ENCODE peak calls at places on chromosomes 6 and 20, in six cellular contexts. S, Q, X, J, Z and B are unnamed samples. For H3K36me3, the result is how much of the 10 kb centered on the place peaks cover.

GRCh38 chr20:38924718-38925117 is 1.5 kb upstream of the FAM83D start:
- DNase-seq in S (no peak), Q (no peak), X (no peak), J (no peak), Z (no peak), B (no peak)

GRCh38 chr6:129236110-129236509 is 353.2 kb downstream of the LAMA2 start:
- DNase-seq in S (no peak), Q (no peak), X (no peak), J (no peak), Z (no peak), B (no peak)

GRCh38 chr6:157272866-157273755 is 50.2 kb downstream of the TMEM242 start:
- DNase-seq in S (no peak), Q (peak), X (no peak), J (no peak), Z (peak), B (no peak)

GRCh38 chr6:135179920-135180457 is 1.1 kb upstream of the MYB start:
- DNase-seq in S (no peak), Q (peak), X (no peak), J (peak), Z (peak), B (no peak)

GRCh38 chr20:23622839-23623343 is 14.9 kb downstream of the CST3 start:
- DNase-seq in S (peak), Q (no peak), X (peak), J (peak), Z (no peak), B (no peak)

GRCh38 chr6:41338654-41339053 is 3.2 kb downstream of the NCR2 start:
- DNase-seq in S (no peak), Q (no peak), X (no peak), J (no peak), Z (no peak), B (no peak)

GRCh38 chr6:26224940-26225847 is 138.0 kb downstream of the HFE start:
- DNase-seq in S (no peak), Q (peak), X (no peak), J (peak), Z (no peak), B (no peak)

GRCh38 chr6:44291841-44292240 is 21.3 kb downstream of the AARS2 start:
- DNase-seq in S (no peak), Q (no peak), X (peak), J (no peak), Z (no peak), B (no peak)

GRCh38 chr6:100479180-100480035 is 14.7 kb upstream of the SIM1 start:
- DNase-seq in S (no peak), Q (no peak), X (no peak), J (peak), Z (no peak), B (no peak)

GRCh38 chr6:38715016-38715809 is at the start of gene DNAH8:
- DNase-seq in S (no peak), Q (no peak), X (no peak), J (no peak), Z (no peak), B (no peak)

DNA sequence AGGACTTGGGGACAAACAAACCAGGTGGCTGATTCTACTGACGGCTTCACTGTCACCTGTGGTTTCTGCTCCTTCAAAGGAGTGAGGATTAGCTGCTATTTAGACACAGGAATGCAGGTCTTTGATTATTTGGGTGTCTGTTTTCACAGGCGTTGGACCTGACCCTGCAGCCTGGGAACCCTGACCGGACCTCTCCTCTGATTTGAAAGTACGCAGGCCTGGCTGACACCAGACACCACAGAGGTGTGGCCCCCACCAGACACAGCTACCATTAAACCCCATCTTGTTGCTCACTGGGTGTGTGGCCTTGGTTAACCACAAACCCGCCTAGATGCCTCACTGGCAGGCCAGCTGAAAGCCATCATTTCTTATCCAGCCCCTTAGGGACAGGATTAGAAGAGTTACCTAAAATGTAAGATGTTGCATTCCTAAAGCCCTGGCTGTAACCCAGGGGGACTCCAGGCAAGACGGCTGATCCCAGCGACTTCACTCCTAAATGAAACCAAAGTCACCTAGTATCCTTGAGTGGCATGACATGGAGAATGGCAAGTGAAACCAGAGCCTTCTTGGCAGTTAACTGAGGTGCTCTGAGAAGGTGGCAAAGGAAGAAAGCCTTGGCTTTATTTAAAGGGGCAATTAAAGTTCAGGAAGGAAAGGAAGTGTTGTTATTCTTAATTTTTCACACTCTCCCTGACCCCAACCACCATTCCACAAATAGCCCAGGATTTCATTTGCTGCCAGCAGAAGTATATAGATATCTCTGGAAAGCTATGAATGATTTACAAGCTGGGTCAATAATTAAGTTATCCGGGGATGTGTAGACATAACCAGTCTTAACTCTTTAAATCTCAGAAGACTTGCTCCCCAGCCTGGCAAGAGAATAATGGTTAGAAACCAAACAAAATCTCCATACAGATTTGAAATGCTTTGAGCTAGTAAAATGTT is 169.9 kb downstream of the QRSL1 start:
- DNase-seq in S (no peak), Q (no peak), X (no peak), J (peak), Z (no peak), B (no peak)
- H3K27ac ChIP-seq in S (peak), Q (no peak), X (no peak), J (no peak), Z (no peak), B (no peak)

GRCh38 chr6:11204987-11205386 is 27.5 kb downstream of the NEDD9 start:
- DNase-seq in S (no peak), Q (no peak), X (no peak), J (no peak), Z (no peak), B (no peak)

GRCh38 chr6:11208267-11208666 is 24.2 kb downstream of the NEDD9 start:
- DNase-seq in S (no peak), Q (no peak), X (no peak), J (no peak), Z (no peak), B (no peak)

GRCh38 chr6:11205721-11206120 is 26.7 kb downstream of the NEDD9 start:
- DNase-seq in S (no peak), Q (no peak), X (no peak), J (no peak), Z (no peak), B (no peak)

GRCh38 chr6:11207199-11207968 is 25.1 kb downstream of the NEDD9 start:
- DNase-seq in S (peak), Q (no peak), X (no peak), J (peak), Z (no peak), B (no peak)

DNA sequence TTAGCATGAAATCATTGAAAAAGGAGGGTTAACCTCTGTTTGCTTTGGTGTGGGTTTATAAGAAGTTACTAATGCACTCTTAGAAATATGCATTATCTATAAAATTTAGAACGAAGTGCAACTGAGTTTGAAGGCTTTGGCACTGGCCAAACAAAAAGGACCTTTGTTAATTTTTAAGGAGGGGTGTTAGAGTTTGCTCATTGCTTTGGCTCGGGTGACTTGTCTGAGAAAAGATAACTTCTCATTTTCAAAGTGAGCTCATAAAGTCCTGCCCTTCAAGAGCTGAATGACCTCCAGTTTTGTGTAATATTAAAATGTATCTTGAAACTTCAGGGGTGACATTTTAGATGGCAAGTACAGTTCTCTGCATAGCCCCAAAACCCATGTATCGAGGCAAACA is 25.9 kb downstream of the NEDD9 start:
- DNase-seq in S (no peak), Q (no peak), X (no peak), J (no peak), Z (no peak), B (no peak)
- H3K36me3 ChIP-seq in S (under half), Q (under half), X (under half), J (under half), Z (under half), B (under half)

GRCh38 chr20:25364879-25365699 is 25.5 kb downstream of the ABHD12 start:
- DNase-seq in S (no peak), Q (no peak), X (no peak), J (no peak), Z (no peak), B (no peak)

GRCh38 chr20:25364180-25364788 is 26.4 kb downstream of the ABHD12 start:
- DNase-seq in S (no peak), Q (no peak), X (no peak), J (peak), Z (no peak), B (no peak)

GRCh38 chr20:25356294-25356933 is 34.2 kb downstream of the ABHD12 start:
- DNase-seq in S (no peak), Q (no peak), X (no peak), J (no peak), Z (no peak), B (no peak)

GRCh38 chr20:25361287-25361683 is 29.4 kb downstream of the ABHD12 start:
- DNase-seq in S (no peak), Q (no peak), X (no peak), J (peak), Z (no peak), B (no peak)

DNA sequence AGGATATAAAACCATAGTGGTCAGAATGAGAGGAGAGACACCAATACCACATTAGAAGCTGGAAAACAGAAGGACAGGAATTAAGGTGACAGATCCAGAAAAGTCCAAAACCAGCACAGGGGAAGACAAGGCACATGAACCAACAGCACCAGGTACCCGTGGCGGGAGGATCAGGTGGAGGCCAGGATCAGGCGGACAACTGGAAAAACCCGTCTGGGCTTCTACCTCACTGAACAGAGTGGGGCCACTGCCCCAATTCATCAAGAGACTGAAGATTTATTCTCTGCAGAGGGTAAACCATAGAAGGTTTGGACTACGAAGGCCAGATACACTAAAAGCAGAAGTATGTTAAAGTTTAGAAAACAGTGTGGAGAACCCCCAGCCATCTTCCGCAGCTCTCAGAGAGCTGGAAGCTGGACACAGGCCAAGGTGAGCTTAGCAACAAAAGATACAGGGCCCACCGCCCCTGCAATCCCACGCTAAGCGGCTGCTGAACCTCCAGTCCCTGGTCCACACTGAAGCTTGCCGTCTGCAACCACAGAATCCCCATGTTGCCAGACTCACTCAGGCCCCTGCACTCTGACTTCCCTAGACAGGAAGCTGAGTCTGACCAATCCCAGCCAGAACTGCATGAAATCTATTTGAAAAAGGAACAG is 29.9 kb downstream of the ABHD12 start:
- DNase-seq in S (no peak), Q (no peak), X (no peak), J (peak), Z (no peak), B (no peak)
- H3K27ac ChIP-seq in S (no peak), Q (no peak), X (no peak), J (peak), Z (no peak), B (no peak)

DNA sequence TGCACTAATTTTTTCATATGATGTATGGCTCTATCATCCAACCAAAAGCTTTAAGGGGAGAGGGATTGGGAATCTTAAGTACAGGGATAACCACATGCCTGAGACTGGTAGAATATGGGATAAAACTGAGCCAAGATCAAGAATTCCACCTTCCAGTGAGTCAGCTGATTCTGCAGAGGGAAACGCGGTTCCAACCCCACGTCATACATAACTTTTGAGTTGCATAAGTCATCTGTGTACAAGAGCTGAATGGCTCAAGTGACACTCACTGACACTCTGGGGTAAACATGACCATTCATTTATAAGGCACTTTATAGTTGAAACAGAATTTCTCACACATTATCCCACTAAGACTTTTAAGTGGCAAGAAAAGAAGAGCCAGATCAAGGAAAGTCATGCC is 16.4 kb downstream of the TRIM27 start:
- DNase-seq in S (no peak), Q (no peak), X (no peak), J (peak), Z (no peak), B (no peak)
- H3K36me3 ChIP-seq in S (half or more), Q (half or more), X (under half), J (half or more), Z (half or more), B (half or more)

GRCh38 chr6:51678905-51679620 is 408.4 kb downstream of the PKHD1 start:
- DNase-seq in S (no peak), Q (no peak), X (no peak), J (no peak), Z (no peak), B (no peak)
- H3K27ac ChIP-seq in S (no peak), Q (no peak), X (no peak), J (no peak), Z (no peak), B (no peak)

GRCh38 chr20:50904067-50904570 is 27.1 kb downstream of the ADNP start:
- DNase-seq in S (no peak), Q (no peak), X (no peak), J (no peak), Z (no peak), B (no peak)
- H3K36me3 ChIP-seq in S (under half), Q (under half), X (under half), J (under half), Z (under half), B (under half)

DNA sequence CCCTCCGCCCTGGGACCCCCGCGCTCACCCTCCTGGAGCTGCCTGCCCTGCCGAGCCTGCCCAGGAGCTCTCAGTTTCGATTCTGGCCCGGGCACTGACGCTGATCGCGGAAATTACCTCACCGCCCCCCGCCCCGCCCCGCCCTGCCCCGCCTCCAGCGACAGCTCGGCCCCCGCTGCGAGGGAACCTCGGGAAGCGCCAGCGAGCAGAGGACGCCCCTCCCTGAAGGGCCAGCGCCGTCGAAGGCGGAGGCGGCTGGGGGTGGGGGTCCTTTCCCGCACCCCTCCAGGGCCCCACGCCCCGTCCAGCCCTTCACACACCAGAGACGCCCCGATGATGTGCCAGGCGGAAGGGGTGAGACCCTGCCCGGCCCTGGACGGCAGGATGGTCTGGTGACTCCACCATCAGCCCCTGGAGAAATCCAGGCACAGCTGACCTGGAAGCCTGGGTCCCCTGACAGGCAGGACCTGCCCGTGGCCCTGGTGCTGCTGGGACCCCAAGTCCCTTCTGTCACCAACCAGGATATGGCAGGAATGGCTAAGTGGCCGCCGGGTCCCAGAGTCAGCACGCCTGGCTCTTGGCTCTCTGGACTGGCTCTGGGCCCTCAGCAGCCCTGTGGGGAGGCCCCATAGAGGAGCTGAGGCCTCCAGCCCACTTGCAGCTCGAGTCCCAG is at the start of gene HELZ2:
- DNase-seq in S (peak), Q (peak), X (peak), J (peak), Z (peak), B (peak)
- H3K27ac ChIP-seq in S (peak), Q (peak), X (no peak), J (peak), Z (peak), B (peak)

DNA sequence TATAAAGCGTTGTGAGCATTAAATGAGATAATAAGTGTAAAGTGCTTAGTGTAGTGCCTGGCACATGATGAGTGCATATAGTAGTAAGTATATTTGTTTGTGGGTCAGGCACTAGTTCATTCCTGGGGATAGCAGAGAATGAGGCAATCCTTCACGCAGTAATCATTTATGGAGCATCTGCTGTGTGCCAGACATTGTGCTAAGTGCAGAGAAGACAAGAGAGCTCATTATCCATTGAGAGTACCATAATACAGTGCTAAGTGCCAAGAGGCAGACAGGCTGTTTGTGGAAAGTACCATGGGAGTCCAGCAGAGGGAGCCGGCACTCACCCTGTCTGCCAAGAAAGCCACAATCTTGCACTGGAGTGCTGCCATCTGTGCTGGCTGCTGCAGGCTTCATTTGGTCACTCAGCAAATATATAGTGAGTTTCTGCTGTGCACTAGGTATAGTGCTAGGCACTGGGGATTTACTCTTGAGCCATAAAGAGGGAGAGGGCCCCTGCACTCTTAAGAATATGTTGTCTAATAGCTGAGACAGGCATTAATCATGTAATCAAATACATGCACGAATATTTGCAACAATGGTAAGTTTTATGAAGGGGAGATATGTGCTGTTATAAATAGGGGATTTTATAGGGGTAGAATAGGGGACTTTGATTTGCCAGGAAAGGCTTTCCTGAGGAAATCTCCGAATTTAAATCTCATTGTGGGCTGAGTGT is 12.9 kb upstream of the MROH8 start:
- DNase-seq in S (peak), Q (peak), X (peak), J (peak), Z (peak), B (peak)
- H3K36me3 ChIP-seq in S (under half), Q (under half), X (under half), J (under half), Z (under half), B (under half)

DNA sequence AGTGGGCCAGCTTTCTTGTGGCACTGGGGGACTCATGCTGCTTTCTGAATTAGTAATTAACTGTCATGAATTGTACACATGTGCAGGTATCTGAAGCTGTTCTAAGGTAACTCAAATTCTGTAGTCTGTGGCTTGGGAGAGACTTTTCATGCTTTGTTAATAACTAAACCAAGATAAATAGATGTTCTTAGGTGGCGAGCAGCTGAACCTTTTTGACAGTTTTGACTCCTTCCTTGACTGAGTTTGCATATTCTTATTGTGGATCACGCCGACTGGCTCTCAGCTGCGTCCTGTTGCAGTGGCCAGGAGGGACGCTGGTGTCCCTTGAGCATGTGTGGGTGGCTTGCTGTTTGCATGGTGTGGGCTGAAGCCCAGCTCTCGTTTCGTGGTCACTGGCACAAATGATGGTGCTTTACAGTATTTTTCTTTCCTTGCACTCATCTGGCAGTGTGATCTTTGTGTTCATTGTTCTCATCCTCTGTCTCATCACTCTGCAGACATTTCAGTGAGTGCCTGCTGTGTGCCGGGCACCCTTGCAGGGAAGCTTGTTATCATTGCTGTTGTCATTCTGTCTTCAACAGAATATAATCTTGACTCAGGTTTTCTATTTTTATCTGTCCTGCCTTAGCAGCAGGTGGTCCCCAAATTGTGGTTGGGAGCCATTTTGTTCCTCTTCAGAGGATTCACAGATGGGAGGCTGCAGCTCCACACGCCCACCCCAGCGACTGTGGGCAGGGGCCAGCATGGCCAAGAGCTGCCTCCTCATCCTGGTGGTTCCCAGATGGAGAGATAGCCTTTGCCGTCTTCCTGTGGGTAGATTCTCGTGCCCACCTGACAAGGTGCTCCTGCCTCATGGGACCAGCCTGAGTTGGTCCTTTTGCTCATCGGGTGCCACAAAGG is 39.6 kb downstream of the DUSP22 start:
- DNase-seq in S (no peak), Q (no peak), X (no peak), J (no peak), Z (no peak), B (no peak)
- H3K27ac ChIP-seq in S (no peak), Q (no peak), X (no peak), J (no peak), Z (no peak), B (no peak)